ENCODE peak calls at places on chromosome 15, in six cellular contexts. O is AG04449, T is kidney, Z is cardiac fibroblast, B is GM12864, W is AG09319. N is an unnamed sample.

GRCh38 chr15:28094732-28095521 is 4.2 kb downstream of the OCA2 start:
- DNase-seq in O (no peak), T (peak), Z (no peak), B (no peak), W (no peak), N (no peak)

GRCh38 chr15:63586790-63587189 is 10.4 kb upstream of the FBXL22 start:
- DNase-seq in O (no peak), T (no peak), Z (no peak), B (no peak), W (no peak), N (no peak)

GRCh38 chr15:38253448-38253847 is 812 bp downstream of the SPRED1 start:
- DNase-seq in O (no peak), T (no peak), Z (peak), B (no peak), W (no peak), N (no peak)

GRCh38 chr15:68228971-68229385 is 550 bp downstream of the CLN6 start:
- DNase-seq in O (no peak), T (no peak), Z (peak), B (no peak), W (no peak), N (peak)

GRCh38 chr15:66981746-66982145 is 83.7 kb upstream of the SMAD3 start:
- DNase-seq in O (no peak), T (no peak), Z (no peak), B (no peak), W (no peak), N (no peak)

GRCh38 chr15:92803852-92804609 is 96.1 kb upstream of the CHD2 start:
- DNase-seq in O (peak), T (peak), Z (peak), B (peak), W (peak), N (peak)

GRCh38 chr15:63502137-63502801 is 2.1 kb upstream of the USP3 start:
- DNase-seq in O (no peak), T (no peak), Z (peak), B (no peak), W (no peak), N (no peak)

GRCh38 chr15:96252148-96252547 is 78.4 kb upstream of the NR2F2 start:
- DNase-seq in O (no peak), T (no peak), Z (no peak), B (no peak), W (no peak), N (no peak)

GRCh38 chr15:82045179-82045891 is 483 bp downstream of the MEX3B start:
- DNase-seq in O (no peak), T (peak), Z (peak), B (no peak), W (no peak), N (peak)

GRCh38 chr15:87212041-87212440 is 1044.5 kb downstream of the NTRK3 start:
- DNase-seq in O (no peak), T (no peak), Z (peak), B (no peak), W (no peak), N (no peak)

GRCh38 chr15:27674826-27675225 is 424.3 kb downstream of the OCA2 start:
- DNase-seq in O (no peak), T (no peak), Z (no peak), B (no peak), W (no peak), N (no peak)

GRCh38 chr15:41557673-41558399 is 1.2 kb upstream of the TYRO3 start:
- DNase-seq in O (no peak), T (peak), Z (peak), B (no peak), W (peak), N (peak)
- TF ChIP-seq CTCF in O (peak), T (peak), Z (peak), B (peak), W (peak), N (peak)

GRCh38 chr15:83365370-83365938 is 81.0 kb upstream of the BNC1 start:
- DNase-seq in O (peak), T (no peak), Z (peak), B (no peak), W (no peak), N (no peak)
- TF ChIP-seq CTCF in O (no peak), T (no peak), Z (no peak), B (no peak), W (no peak), N (no peak)

GRCh38 chr15:85297537-85297936 is 82.9 kb upstream of the AKAP13 start:
- DNase-seq in O (no peak), T (no peak), Z (no peak), B (no peak), W (no peak), N (no peak)

GRCh38 chr15:85302271-85302670 is 78.1 kb upstream of the AKAP13 start:
- DNase-seq in O (no peak), T (no peak), Z (no peak), B (no peak), W (no peak), N (no peak)

GRCh38 chr15:85296615-85297402 is 83.6 kb upstream of the AKAP13 start:
- DNase-seq in O (no peak), T (peak), Z (peak), B (peak), W (peak), N (peak)

GRCh38 chr15:85298941-85299340 is 81.5 kb upstream of the AKAP13 start:
- DNase-seq in O (no peak), T (no peak), Z (no peak), B (no peak), W (no peak), N (no peak)

DNA sequence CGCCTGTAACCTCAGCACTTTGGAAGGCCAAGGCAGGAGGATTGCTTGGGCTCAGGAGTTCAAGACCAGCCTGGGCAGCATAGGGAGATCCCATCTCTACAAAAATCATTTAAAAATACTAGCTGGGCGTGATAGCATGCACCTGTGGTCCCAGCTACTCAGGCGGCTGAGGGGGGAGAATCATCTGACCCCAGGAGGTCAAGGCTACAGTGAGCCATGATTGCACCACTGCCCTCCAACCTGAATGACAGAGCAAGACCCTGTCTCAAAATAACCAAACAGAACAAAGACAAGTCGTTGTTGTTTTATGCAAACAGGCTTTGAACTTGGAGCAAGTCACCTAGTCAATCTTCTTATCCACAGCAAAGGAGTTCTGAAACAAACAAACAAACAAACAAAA is 82.0 kb upstream of the AKAP13 start:
- DNase-seq in O (no peak), T (no peak), Z (no peak), B (no peak), W (no peak), N (no peak)
- TF ChIP-seq CTCF in O (no peak), T (no peak), Z (no peak), B (no peak), W (no peak), N (no peak)

GRCh38 chr15:74799255-74799842 is 13.3 kb upstream of the LMAN1L start:
- DNase-seq in O (no peak), T (no peak), Z (no peak), B (no peak), W (no peak), N (no peak)
- TF ChIP-seq CTCF in O (no peak), T (no peak), Z (no peak), B (peak), W (no peak), N (peak)

GRCh38 chr15:51250217-51251011 is 88.0 kb downstream of the CYP19A1 start:
- DNase-seq in O (no peak), T (no peak), Z (no peak), B (no peak), W (no peak), N (no peak)

GRCh38 chr15:51245628-51246027 is 92.8 kb downstream of the CYP19A1 start:
- DNase-seq in O (no peak), T (no peak), Z (no peak), B (no peak), W (no peak), N (no peak)

GRCh38 chr15:51255533-51255932 is 82.9 kb downstream of the CYP19A1 start:
- DNase-seq in O (no peak), T (no peak), Z (no peak), B (no peak), W (no peak), N (no peak)

GRCh38 chr15:51253385-51253784 is 85.0 kb downstream of the CYP19A1 start:
- DNase-seq in O (no peak), T (no peak), Z (no peak), B (no peak), W (no peak), N (no peak)

DNA sequence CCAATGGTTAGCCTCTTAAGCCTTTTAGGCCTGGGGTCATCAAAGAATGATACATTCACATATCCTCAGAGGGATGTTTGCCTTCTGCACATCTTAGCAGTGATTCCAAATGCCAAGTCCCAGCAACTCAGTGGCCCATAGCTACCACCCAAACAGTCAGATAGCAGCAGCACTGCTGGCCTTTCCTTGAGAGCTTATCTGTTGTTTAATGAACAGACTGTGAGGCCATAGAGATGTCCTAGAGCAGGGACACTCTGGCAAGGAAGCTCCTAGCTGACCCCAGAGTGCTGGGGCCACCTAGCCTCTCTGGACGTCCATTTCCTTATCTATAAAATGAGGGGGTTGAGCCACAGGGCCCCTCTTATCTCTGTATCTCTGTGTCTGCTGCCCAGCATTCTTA is 86.8 kb downstream of the CYP19A1 start:
- DNase-seq in O (no peak), T (no peak), Z (no peak), B (no peak), W (no peak), N (no peak)
- TF ChIP-seq CTCF in O (no peak), T (no peak), Z (no peak), B (no peak), W (no peak), N (no peak)

DNA sequence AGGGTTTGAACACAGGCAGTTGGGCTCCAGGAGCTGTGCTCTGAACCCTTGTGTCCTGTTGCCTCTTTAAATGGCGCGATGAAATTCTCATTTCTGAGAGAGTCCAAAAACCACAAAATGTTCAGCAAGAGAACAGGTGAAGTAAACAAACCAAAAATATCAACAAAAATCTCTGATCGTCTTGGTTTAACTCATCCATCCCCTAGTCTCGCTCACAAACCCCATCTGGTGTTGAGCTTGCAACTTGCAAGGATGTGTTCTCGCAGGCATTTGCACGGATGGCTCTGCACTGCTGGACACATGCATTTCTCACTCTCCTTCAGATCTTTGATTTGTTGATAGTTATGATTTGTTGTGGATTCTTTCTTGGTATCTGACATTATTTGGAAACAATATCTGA is 31.1 kb downstream of the FAH start:
- DNase-seq in O (no peak), T (no peak), Z (peak), B (no peak), W (no peak), N (no peak)
- TF ChIP-seq CTCF in O (peak), T (no peak), Z (peak), B (no peak), W (no peak), N (no peak)

GRCh38 chr15:70116317-70116716 is 18.6 kb upstream of the TLE3 start:
- DNase-seq in O (no peak), T (no peak), Z (no peak), B (no peak), W (no peak), N (no peak)

GRCh38 chr15:70111203-70112017 is 13.7 kb upstream of the TLE3 start:
- DNase-seq in O (no peak), T (no peak), Z (peak), B (no peak), W (peak), N (no peak)

GRCh38 chr15:70114226-70114625 is 16.5 kb upstream of the TLE3 start:
- DNase-seq in O (no peak), T (no peak), Z (no peak), B (no peak), W (no peak), N (no peak)

GRCh38 chr15:70112018-70112395 is 14.3 kb upstream of the TLE3 start:
- DNase-seq in O (no peak), T (no peak), Z (peak), B (no peak), W (no peak), N (no peak)

DNA sequence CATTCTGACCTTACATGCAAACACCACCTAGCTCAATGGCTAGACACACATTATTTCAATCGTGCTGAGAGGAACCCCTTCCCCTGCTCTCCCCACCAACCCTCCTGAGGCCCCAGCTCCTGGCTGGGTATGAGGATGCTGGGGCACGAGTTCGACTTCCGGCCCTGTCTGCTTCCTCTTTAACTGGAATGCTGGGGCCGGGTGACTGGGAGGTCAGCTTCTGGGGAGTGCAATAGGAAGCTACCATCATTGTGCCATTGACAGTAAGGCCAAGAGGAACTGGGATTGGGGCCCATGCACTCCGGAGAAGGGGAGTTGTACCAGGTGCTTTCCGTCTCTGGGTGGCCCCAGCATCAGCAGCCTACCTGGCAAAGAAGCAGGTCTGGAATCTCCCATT is 15.6 kb upstream of the TLE3 start:
- DNase-seq in O (no peak), T (no peak), Z (no peak), B (no peak), W (no peak), N (no peak)
- TF ChIP-seq CTCF in O (no peak), T (no peak), Z (no peak), B (no peak), W (no peak), N (no peak)

GRCh38 chr15:74778599-74778970 is 3.3 kb upstream of the CSK start:
- DNase-seq in O (no peak), T (no peak), Z (no peak), B (no peak), W (no peak), N (no peak)

GRCh38 chr15:74775132-74775562 is 6.7 kb upstream of the CSK start:
- DNase-seq in O (no peak), T (no peak), Z (no peak), B (no peak), W (no peak), N (no peak)

GRCh38 chr15:74775894-74776293 is 6.0 kb upstream of the CSK start:
- DNase-seq in O (no peak), T (no peak), Z (no peak), B (no peak), W (no peak), N (no peak)

GRCh38 chr15:74777769-74778598 is 3.9 kb upstream of the CSK start:
- DNase-seq in O (no peak), T (no peak), Z (no peak), B (no peak), W (no peak), N (no peak)

DNA sequence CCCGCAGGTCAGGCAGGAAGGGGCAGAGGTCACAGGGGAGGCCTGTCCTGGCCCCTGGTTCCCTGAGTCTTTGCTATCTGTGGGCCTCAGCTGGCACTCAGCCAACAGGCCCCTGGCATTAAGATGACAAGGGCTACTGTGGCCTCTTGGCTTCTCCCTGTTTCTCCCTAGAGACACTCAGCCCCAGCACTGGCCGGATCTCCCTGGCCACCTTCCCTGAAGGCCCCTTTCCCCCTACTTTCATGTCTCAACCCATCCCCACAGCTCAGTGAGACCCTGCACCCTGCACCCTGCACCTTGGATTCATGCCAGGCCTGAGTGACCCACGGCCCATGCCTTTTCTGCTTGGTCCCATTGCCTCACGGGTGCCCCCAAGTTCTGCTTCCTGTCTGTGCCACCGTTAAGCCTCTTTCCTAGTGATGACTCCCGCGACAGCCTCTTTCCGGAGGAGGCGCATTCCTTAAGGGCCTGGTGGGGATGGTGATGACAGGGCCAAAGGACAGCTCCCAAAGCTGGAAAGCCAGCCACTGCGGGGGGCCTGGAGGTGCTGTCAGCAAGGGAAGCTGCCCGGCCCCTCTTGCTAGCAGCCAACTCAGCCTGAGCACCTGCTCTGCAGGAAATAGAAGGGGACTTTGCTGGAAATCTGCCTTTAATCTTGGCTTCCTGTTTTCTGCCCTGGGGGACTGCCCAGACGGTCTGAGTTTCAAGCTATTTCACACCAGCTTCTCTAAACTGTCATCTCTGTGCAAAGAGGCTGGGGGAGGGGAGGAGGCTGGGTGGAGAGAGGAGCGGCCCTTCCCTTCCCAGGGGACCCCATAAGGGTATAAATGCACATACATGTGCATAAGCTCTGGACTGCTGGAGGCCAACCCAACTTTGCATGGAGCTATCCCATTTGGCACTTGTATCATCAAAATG is 4.8 kb upstream of the CSK start:
- DNase-seq in O (no peak), T (no peak), Z (peak), B (no peak), W (no peak), N (peak)
- TF ChIP-seq CTCF in O (no peak), T (no peak), Z (no peak), B (peak), W (no peak), N (no peak)